ENCODE peak calls at places on chromosomes 6 and 20, in nine cellular contexts. One of them, this sample, is unnamed.

GRCh38 chr6:132683543-132683942 is 24.6 kb upstream of the TAAR1 start:
- DNase-seq in activated T-helper 1 cell treated with Interleukin-2 at 50 U/mL for 16 hours: no peak
- DNase-seq in GM23338: no peak
- DNase-seq in tibial artery: no peak
- DNase-seq in CD8-positive, alpha-beta T cell: no peak
- DNase-seq in stromal cell of bone marrow: no peak
- DNase-seq in activated CD4-positive, alpha-beta T cell treated with anti-CD3 and anti-CD28 coated beads, Interleukin-2, amount 50 U/mL, for 48 hours: no peak
- DNase-seq in Right ventricle myocardium superior: no peak
- DNase-seq in amniotic stem cell: peak
- DNase-seq in this sample: no peak

GRCh38 chr6:52994789-52995078 is 350 bp downstream of the GSTA4 start:
- DNase-seq in activated T-helper 1 cell treated with Interleukin-2 at 50 U/mL for 16 hours: no peak
- DNase-seq in GM23338: peak
- DNase-seq in tibial artery: peak
- DNase-seq in CD8-positive, alpha-beta T cell: peak
- DNase-seq in stromal cell of bone marrow: no peak
- DNase-seq in activated CD4-positive, alpha-beta T cell treated with anti-CD3 and anti-CD28 coated beads, Interleukin-2, amount 50 U/mL, for 48 hours: peak
- DNase-seq in Right ventricle myocardium superior: peak
- DNase-seq in amniotic stem cell: no peak
- DNase-seq in this sample: no peak

GRCh38 chr20:14235355-14235754 is 102.1 kb downstream of the FLRT3 start:
- DNase-seq in activated T-helper 1 cell treated with Interleukin-2 at 50 U/mL for 16 hours: no peak
- DNase-seq in GM23338: no peak
- DNase-seq in tibial artery: no peak
- DNase-seq in CD8-positive, alpha-beta T cell: no peak
- DNase-seq in stromal cell of bone marrow: peak
- DNase-seq in activated CD4-positive, alpha-beta T cell treated with anti-CD3 and anti-CD28 coated beads, Interleukin-2, amount 50 U/mL, for 48 hours: no peak
- DNase-seq in Right ventricle myocardium superior: no peak
- DNase-seq in amniotic stem cell: peak
- DNase-seq in this sample: no peak

GRCh38 chr20:63153254-63154221 is 62.4 kb downstream of the YTHDF1 start:
- DNase-seq in activated T-helper 1 cell treated with Interleukin-2 at 50 U/mL for 16 hours: no peak
- DNase-seq in GM23338: no peak
- DNase-seq in tibial artery: no peak
- DNase-seq in CD8-positive, alpha-beta T cell: no peak
- DNase-seq in stromal cell of bone marrow: no peak
- DNase-seq in activated CD4-positive, alpha-beta T cell treated with anti-CD3 and anti-CD28 coated beads, Interleukin-2, amount 50 U/mL, for 48 hours: no peak
- DNase-seq in Right ventricle myocardium superior: no peak
- DNase-seq in amniotic stem cell: no peak
- DNase-seq in this sample: no peak

GRCh38 chr6:4870821-4871494 is 94.8 kb downstream of the CDYL start:
- DNase-seq in activated T-helper 1 cell treated with Interleukin-2 at 50 U/mL for 16 hours: no peak
- DNase-seq in GM23338: no peak
- DNase-seq in tibial artery: no peak
- DNase-seq in CD8-positive, alpha-beta T cell: no peak
- DNase-seq in stromal cell of bone marrow: no peak
- DNase-seq in activated CD4-positive, alpha-beta T cell treated with anti-CD3 and anti-CD28 coated beads, Interleukin-2, amount 50 U/mL, for 48 hours: no peak
- DNase-seq in Right ventricle myocardium superior: no peak
- DNase-seq in amniotic stem cell: no peak
- DNase-seq in this sample: no peak

GRCh38 chr20:57999465-58000111 is 228.9 kb downstream of the ANKRD60 start:
- DNase-seq in activated T-helper 1 cell treated with Interleukin-2 at 50 U/mL for 16 hours: no peak
- DNase-seq in GM23338: no peak
- DNase-seq in tibial artery: peak
- DNase-seq in CD8-positive, alpha-beta T cell: no peak
- DNase-seq in stromal cell of bone marrow: no peak
- DNase-seq in activated CD4-positive, alpha-beta T cell treated with anti-CD3 and anti-CD28 coated beads, Interleukin-2, amount 50 U/mL, for 48 hours: no peak
- DNase-seq in Right ventricle myocardium superior: peak
- DNase-seq in amniotic stem cell: no peak
- DNase-seq in this sample: no peak

GRCh38 chr6:166402582-166403277 is 20.0 kb upstream of the MPC1 start:
- DNase-seq in activated T-helper 1 cell treated with Interleukin-2 at 50 U/mL for 16 hours: no peak
- DNase-seq in GM23338: no peak
- DNase-seq in tibial artery: peak
- DNase-seq in CD8-positive, alpha-beta T cell: no peak
- DNase-seq in stromal cell of bone marrow: peak
- DNase-seq in activated CD4-positive, alpha-beta T cell treated with anti-CD3 and anti-CD28 coated beads, Interleukin-2, amount 50 U/mL, for 48 hours: no peak
- DNase-seq in Right ventricle myocardium superior: no peak
- DNase-seq in amniotic stem cell: no peak
- DNase-seq in this sample: no peak

GRCh38 chr20:62737271-62737761 is 28.7 kb downstream of the NTSR1 start:
- DNase-seq in activated T-helper 1 cell treated with Interleukin-2 at 50 U/mL for 16 hours: no peak
- DNase-seq in GM23338: no peak
- DNase-seq in tibial artery: peak
- DNase-seq in CD8-positive, alpha-beta T cell: no peak
- DNase-seq in stromal cell of bone marrow: no peak
- DNase-seq in activated CD4-positive, alpha-beta T cell treated with anti-CD3 and anti-CD28 coated beads, Interleukin-2, amount 50 U/mL, for 48 hours: no peak
- DNase-seq in Right ventricle myocardium superior: peak
- DNase-seq in amniotic stem cell: no peak
- DNase-seq in this sample: no peak

GRCh38 chr6:37323568-37323967 is 30.2 kb upstream of the RNF8 start:
- DNase-seq in activated T-helper 1 cell treated with Interleukin-2 at 50 U/mL for 16 hours: no peak
- DNase-seq in GM23338: no peak
- DNase-seq in tibial artery: no peak
- DNase-seq in CD8-positive, alpha-beta T cell: no peak
- DNase-seq in stromal cell of bone marrow: no peak
- DNase-seq in activated CD4-positive, alpha-beta T cell treated with anti-CD3 and anti-CD28 coated beads, Interleukin-2, amount 50 U/mL, for 48 hours: no peak
- DNase-seq in Right ventricle myocardium superior: no peak
- DNase-seq in amniotic stem cell: no peak
- DNase-seq in this sample: no peak

GRCh38 chr6:168570211-168570610 is 129.2 kb downstream of the SMOC2 start:
- DNase-seq in activated T-helper 1 cell treated with Interleukin-2 at 50 U/mL for 16 hours: no peak
- DNase-seq in GM23338: no peak
- DNase-seq in tibial artery: no peak
- DNase-seq in CD8-positive, alpha-beta T cell: no peak
- DNase-seq in stromal cell of bone marrow: no peak
- DNase-seq in activated CD4-positive, alpha-beta T cell treated with anti-CD3 and anti-CD28 coated beads, Interleukin-2, amount 50 U/mL, for 48 hours: no peak
- DNase-seq in Right ventricle myocardium superior: no peak
- DNase-seq in amniotic stem cell: no peak
- DNase-seq in this sample: peak

GRCh38 chr6:51934098-51934497 is 153.3 kb downstream of the PKHD1 start:
- DNase-seq in activated T-helper 1 cell treated with Interleukin-2 at 50 U/mL for 16 hours: no peak
- DNase-seq in GM23338: peak
- DNase-seq in tibial artery: no peak
- DNase-seq in CD8-positive, alpha-beta T cell: no peak
- DNase-seq in stromal cell of bone marrow: no peak
- DNase-seq in activated CD4-positive, alpha-beta T cell treated with anti-CD3 and anti-CD28 coated beads, Interleukin-2, amount 50 U/mL, for 48 hours: no peak
- DNase-seq in Right ventricle myocardium superior: no peak
- DNase-seq in amniotic stem cell: no peak
- DNase-seq in this sample: no peak

GRCh38 chr6:53959717-53960116 is 151.5 kb upstream of the MLIP start:
- DNase-seq in activated T-helper 1 cell treated with Interleukin-2 at 50 U/mL for 16 hours: no peak
- DNase-seq in GM23338: no peak
- DNase-seq in tibial artery: no peak
- DNase-seq in CD8-positive, alpha-beta T cell: no peak
- DNase-seq in stromal cell of bone marrow: no peak
- DNase-seq in activated CD4-positive, alpha-beta T cell treated with anti-CD3 and anti-CD28 coated beads, Interleukin-2, amount 50 U/mL, for 48 hours: no peak
- DNase-seq in Right ventricle myocardium superior: no peak
- DNase-seq in amniotic stem cell: no peak
- DNase-seq in this sample: no peak

GRCh38 chr6:156833755-156834154 is 56.6 kb downstream of the ARID1B start:
- DNase-seq in activated T-helper 1 cell treated with Interleukin-2 at 50 U/mL for 16 hours: no peak
- DNase-seq in GM23338: no peak
- DNase-seq in tibial artery: no peak
- DNase-seq in CD8-positive, alpha-beta T cell: no peak
- DNase-seq in stromal cell of bone marrow: no peak
- DNase-seq in activated CD4-positive, alpha-beta T cell treated with anti-CD3 and anti-CD28 coated beads, Interleukin-2, amount 50 U/mL, for 48 hours: no peak
- DNase-seq in Right ventricle myocardium superior: no peak
- DNase-seq in amniotic stem cell: no peak
- DNase-seq in this sample: no peak

GRCh38 chr6:16205377-16206144 is 32.8 kb upstream of the GMPR start:
- DNase-seq in activated T-helper 1 cell treated with Interleukin-2 at 50 U/mL for 16 hours: no peak
- DNase-seq in GM23338: no peak
- DNase-seq in tibial artery: no peak
- DNase-seq in CD8-positive, alpha-beta T cell: no peak
- DNase-seq in stromal cell of bone marrow: peak
- DNase-seq in activated CD4-positive, alpha-beta T cell treated with anti-CD3 and anti-CD28 coated beads, Interleukin-2, amount 50 U/mL, for 48 hours: no peak
- DNase-seq in Right ventricle myocardium superior: no peak
- DNase-seq in amniotic stem cell: peak
- DNase-seq in this sample: no peak